ENCODE peak calls at places on chromosomes 11 and 22, in eight cellular contexts. L is sigmoid colon, J is GM12892, I is stomach, U is vagina, V is breast epithelium, G is HCT116, R is prostate gland. A is an unnamed sample.

GRCh38 chr11:128448487-128448886 is 138.9 kb downstream of the ETS1 start:
- DNase-seq in L (no peak), J (no peak), I (peak), U (no peak), V (peak), G (peak), R (no peak), A (no peak)

GRCh38 chr11:96905084-96905641 is 515.4 kb downstream of the JRKL start:
- DNase-seq in L (no peak), J (no peak), I (no peak), U (no peak), V (no peak), G (no peak), R (no peak), A (no peak)

GRCh38 chr11:44899959-44900358 is 50.7 kb downstream of the TP53I11 start:
- DNase-seq in L (no peak), J (no peak), I (no peak), U (no peak), V (no peak), G (peak), R (no peak), A (no peak)

GRCh38 chr22:42074846-42075245 is 798 bp downstream of the PHETA2 start:
- DNase-seq in L (no peak), J (no peak), I (no peak), U (no peak), V (no peak), G (no peak), R (no peak), A (no peak)

GRCh38 chr11:45872513-45873356 is 12.7 kb upstream of the MAPK8IP1 start:
- DNase-seq in L (no peak), J (no peak), I (peak), U (no peak), V (no peak), G (peak), R (peak), A (peak)

GRCh38 chr11:10413268-10413667 is 41.8 kb upstream of the AMPD3 start:
- DNase-seq in L (no peak), J (no peak), I (no peak), U (no peak), V (no peak), G (peak), R (no peak), A (no peak)

GRCh38 chr11:106177311-106177710 is 99.8 kb downstream of the AASDHPPT start:
- DNase-seq in L (no peak), J (no peak), I (no peak), U (no peak), V (no peak), G (no peak), R (no peak), A (no peak)

GRCh38 chr22:32847067-32847491 is 45.6 kb downstream of the TIMP3 start:
- DNase-seq in L (peak), J (no peak), I (no peak), U (no peak), V (peak), G (no peak), R (peak), A (no peak)

GRCh38 chr22:19011075-19011474 is 75.0 kb upstream of the PRODH start:
- DNase-seq in L (no peak), J (no peak), I (no peak), U (no peak), V (no peak), G (no peak), R (no peak), A (no peak)

GRCh38 chr22:30824711-30825110 is 130.0 kb downstream of the OSBP2 start:
- DNase-seq in L (peak), J (no peak), I (no peak), U (peak), V (no peak), G (no peak), R (no peak), A (no peak)

GRCh38 chr11:68963779-68964178 is 17.0 kb downstream of the MRGPRD start:
- DNase-seq in L (peak), J (no peak), I (no peak), U (peak), V (no peak), G (no peak), R (no peak), A (no peak)

GRCh38 chr11:19606856-19607655 is 105.6 kb upstream of the NAV2 start:
- DNase-seq in L (no peak), J (no peak), I (no peak), U (peak), V (no peak), G (no peak), R (no peak), A (no peak)

GRCh38 chr11:118883368-118884071 is at the start of gene CXCR5:
- DNase-seq in L (no peak), J (no peak), I (no peak), U (no peak), V (no peak), G (no peak), R (no peak), A (no peak)

GRCh38 chr22:45884201-45885067 is 92.5 kb downstream of the WNT7B start:
- DNase-seq in L (peak), J (no peak), I (no peak), U (no peak), V (no peak), G (no peak), R (no peak), A (no peak)

GRCh38 chr11:73013021-73013420 is 129.1 kb downstream of the FCHSD2 start:
- DNase-seq in L (no peak), J (no peak), I (no peak), U (no peak), V (no peak), G (no peak), R (no peak), A (no peak)

GRCh38 chr22:25354456-25354855 is 135.0 kb downstream of the CRYBB2 start:
- DNase-seq in L (peak), J (no peak), I (no peak), U (no peak), V (no peak), G (no peak), R (no peak), A (no peak)

GRCh38 chr22:29733362-29734322 is 13.8 kb downstream of the CABP7 start:
- DNase-seq in L (no peak), J (no peak), I (no peak), U (no peak), V (peak), G (no peak), R (peak), A (no peak)

GRCh38 chr11:36583667-36584066 is 10.6 kb upstream of the IFTAP start:
- DNase-seq in L (no peak), J (no peak), I (no peak), U (no peak), V (no peak), G (no peak), R (no peak), A (no peak)

GRCh38 chr11:44621140-44621681 is 55.7 kb downstream of the CD82 start:
- DNase-seq in L (peak), J (peak), I (peak), U (peak), V (peak), G (peak), R (peak), A (peak)

GRCh38 chr22:43150731-43151206 is 590 bp upstream of the TSPO start:
- DNase-seq in L (no peak), J (no peak), I (no peak), U (no peak), V (no peak), G (no peak), R (no peak), A (no peak)

GRCh38 chr11:102517670-102518069 is 12.9 kb downstream of the MMP7 start:
- DNase-seq in L (no peak), J (no peak), I (no peak), U (no peak), V (no peak), G (no peak), R (no peak), A (no peak)

GRCh38 chr11:43765194-43765593 is 84.7 kb downstream of the HSD17B12 start:
- DNase-seq in L (no peak), J (no peak), I (no peak), U (no peak), V (no peak), G (no peak), R (no peak), A (no peak)

GRCh38 chr11:6647282-6647679 is 8.3 kb downstream of the DCHS1 start:
- DNase-seq in L (peak), J (no peak), I (no peak), U (peak), V (no peak), G (no peak), R (no peak), A (no peak)

GRCh38 chr22:21837184-21837979 is 30.1 kb downstream of the MAPK1 start:
- DNase-seq in L (no peak), J (no peak), I (no peak), U (no peak), V (peak), G (peak), R (no peak), A (no peak)

GRCh38 chr11:77127969-77128691 is at the start of gene MYO7A:
- DNase-seq in L (no peak), J (no peak), I (peak), U (no peak), V (no peak), G (no peak), R (no peak), A (no peak)

GRCh38 chr22:36417281-36417686 is 29.5 kb upstream of the MYH9 start:
- DNase-seq in L (no peak), J (no peak), I (peak), U (no peak), V (peak), G (no peak), R (peak), A (no peak)

GRCh38 chr22:40855104-40855959 is 1.1 kb downstream of the ST13 start:
- DNase-seq in L (no peak), J (no peak), I (no peak), U (no peak), V (no peak), G (no peak), R (peak), A (no peak)
- TF ChIP-seq POLR2A in L (no peak), J (no peak), I (no peak), U (no peak), V (no peak), G (no peak), R (no peak), A (no peak)

GRCh38 chr11:47905358-47906059 is 57.4 kb upstream of the NUP160 start:
- DNase-seq in L (no peak), J (no peak), I (no peak), U (no peak), V (no peak), G (no peak), R (no peak), A (no peak)
- TF ChIP-seq POLR2AphosphoS5 in L (no peak), J (no peak), I (no peak), U (no peak), V (no peak), G (no peak), R (no peak), A (no peak)

DNA sequence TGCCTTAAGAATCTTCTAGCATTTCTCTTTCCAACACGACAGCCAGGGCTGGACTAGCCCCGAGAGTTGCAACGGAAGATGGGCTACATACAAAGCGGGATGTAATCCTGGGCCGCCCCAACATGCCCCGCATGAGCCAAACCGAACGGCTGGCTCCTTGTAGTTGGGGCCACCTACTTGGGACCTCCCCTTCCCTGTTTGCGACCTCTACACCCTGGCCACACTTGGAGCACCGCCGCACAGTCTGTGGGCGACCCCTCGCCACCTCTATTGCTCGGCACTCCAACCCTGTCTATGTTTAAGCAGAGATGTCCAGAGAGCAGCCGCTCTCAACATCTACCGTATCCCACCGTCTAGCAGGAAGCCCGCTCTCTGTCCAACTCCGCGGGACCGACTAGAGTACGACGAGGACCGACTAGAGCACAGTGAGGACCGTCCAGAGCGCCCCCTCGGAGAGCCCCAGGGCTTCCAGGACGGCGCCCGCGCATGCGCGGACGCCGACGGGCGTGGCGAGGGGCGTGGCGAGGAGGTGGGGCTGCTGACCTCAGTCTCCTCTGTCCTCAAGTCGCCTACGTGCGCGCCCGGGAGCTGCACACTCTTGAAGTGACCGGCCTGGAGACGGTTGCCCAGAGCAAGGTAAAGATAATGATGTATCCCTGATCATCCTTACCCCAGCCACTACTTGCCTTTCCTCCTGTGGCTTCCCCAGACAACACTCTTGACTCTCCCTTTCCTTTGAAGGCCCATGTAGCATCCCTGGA is 32.3 kb downstream of the NEAT1 start:
- DNase-seq in L (peak), J (peak), I (peak), U (peak), V (peak), G (peak), R (peak), A (peak)
- TF ChIP-seq POLR2A in L (peak), J (peak), I (no peak), U (peak), V (peak), G (peak), R (peak), A (peak)

DNA sequence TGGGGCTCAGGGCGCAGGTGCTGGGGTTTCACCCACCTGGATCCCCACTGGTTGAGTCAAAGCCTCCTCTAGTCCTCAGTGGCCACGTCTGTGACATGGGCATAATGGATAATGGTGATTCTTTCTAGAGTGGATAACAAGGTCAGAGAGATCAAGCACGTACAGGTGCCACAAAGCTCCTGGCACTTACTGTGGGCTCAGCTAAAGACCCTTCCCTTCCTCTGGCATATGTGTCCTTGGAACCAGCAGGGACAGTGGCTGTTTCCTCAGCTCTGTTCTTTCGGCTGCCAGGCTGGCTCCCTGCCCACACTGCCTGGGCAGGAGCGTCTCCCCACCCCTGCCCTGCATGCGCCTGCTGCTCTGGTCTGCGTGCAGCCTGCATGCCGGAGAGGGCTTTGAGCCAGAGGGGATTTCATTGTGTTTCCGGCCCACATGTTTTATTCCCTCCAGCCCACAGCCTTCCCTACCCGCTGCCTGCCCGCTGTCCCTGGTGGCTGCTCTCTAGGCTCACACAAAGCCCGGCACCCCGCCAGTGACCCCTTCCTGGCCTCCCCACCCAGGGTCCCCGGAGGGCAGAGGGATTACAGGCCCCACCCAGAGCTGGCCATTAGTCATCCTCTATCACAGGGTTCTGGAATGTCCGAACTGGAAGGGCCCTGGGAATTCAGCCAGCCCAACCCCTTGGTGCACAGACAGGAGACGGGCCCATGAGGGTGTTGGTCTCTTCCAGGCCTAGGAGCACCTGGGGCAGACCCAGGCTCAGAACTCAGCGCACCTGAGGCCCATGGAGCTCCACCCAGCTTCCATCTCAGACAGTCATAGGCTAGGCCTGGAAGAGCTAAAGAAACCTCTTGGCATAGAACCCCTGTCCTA is 55.3 kb upstream of the GCAT start:
- DNase-seq in L (peak), J (no peak), I (peak), U (no peak), V (peak), G (peak), R (peak), A (no peak)
- TF ChIP-seq POLR2AphosphoS5 in L (peak), J (no peak), I (peak), U (no peak), V (peak), G (peak), R (peak), A (no peak)

GRCh38 chr11:61357894-61358239 is 3.8 kb downstream of the CYB561A3 start:
- DNase-seq in L (no peak), J (no peak), I (no peak), U (no peak), V (no peak), G (no peak), R (no peak), A (no peak)

GRCh38 chr11:61361237-61361636 is 445 bp downstream of the CYB561A3 start:
- DNase-seq in L (no peak), J (no peak), I (no peak), U (no peak), V (no peak), G (no peak), R (no peak), A (no peak)

GRCh38 chr11:61358566-61358965 is 3.1 kb downstream of the CYB561A3 start:
- DNase-seq in L (no peak), J (no peak), I (no peak), U (no peak), V (no peak), G (no peak), R (no peak), A (no peak)

GRCh38 chr11:61357233-61357893 is 4.3 kb downstream of the CYB561A3 start:
- DNase-seq in L (no peak), J (no peak), I (no peak), U (no peak), V (no peak), G (no peak), R (no peak), A (no peak)

GRCh38 chr11:61359541-61359940 is 2.1 kb downstream of the CYB561A3 start:
- DNase-seq in L (no peak), J (no peak), I (no peak), U (no peak), V (no peak), G (no peak), R (no peak), A (no peak)
- TF ChIP-seq POLR2A in L (no peak), J (no peak), I (no peak), U (no peak), V (no peak), G (no peak), R (no peak), A (no peak)

GRCh38 chr11:2376751-2377451 is at the start of gene CD81:
- DNase-seq in L (no peak), J (peak), I (peak), U (no peak), V (no peak), G (no peak), R (no peak), A (peak)
- TF ChIP-seq POLR2AphosphoS5 in L (peak), J (peak), I (peak), U (no peak), V (no peak), G (peak), R (peak), A (peak)

GRCh38 chr22:44182591-44183588 is 2.2 kb downstream of the PARVG start:
- DNase-seq in L (peak), J (no peak), I (peak), U (no peak), V (no peak), G (no peak), R (no peak), A (peak)
- TF ChIP-seq POLR2A in L (no peak), J (peak), I (no peak), U (no peak), V (no peak), G (no peak), R (no peak), A (no peak)

GRCh38 chr11:15969281-15969680 is 387.1 kb downstream of the SOX6 start:
- DNase-seq in L (peak), J (no peak), I (peak), U (no peak), V (no peak), G (no peak), R (peak), A (no peak)
- TF ChIP-seq POLR2AphosphoS5 in L (no peak), J (no peak), I (peak), U (no peak), V (no peak), G (no peak), R (peak), A (no peak)

GRCh38 chr11:47915407-47916137 is 64.8 kb upstream of the PTPRJ start:
- DNase-seq in L (no peak), J (no peak), I (no peak), U (no peak), V (no peak), G (no peak), R (no peak), A (no peak)

GRCh38 chr11:47918370-47918690 is 62.0 kb upstream of the PTPRJ start:
- DNase-seq in L (no peak), J (no peak), I (no peak), U (no peak), V (no peak), G (no peak), R (no peak), A (no peak)

GRCh38 chr11:47918882-47919495 is 61.4 kb upstream of the PTPRJ start:
- DNase-seq in L (no peak), J (no peak), I (no peak), U (no peak), V (no peak), G (no peak), R (no peak), A (no peak)

GRCh38 chr11:47916361-47916841 is 64.0 kb upstream of the PTPRJ start:
- DNase-seq in L (peak), J (no peak), I (peak), U (no peak), V (no peak), G (no peak), R (peak), A (no peak)

GRCh38 chr11:47917643-47918369 is 62.6 kb upstream of the PTPRJ start:
- DNase-seq in L (peak), J (no peak), I (peak), U (peak), V (peak), G (peak), R (peak), A (no peak)
- TF ChIP-seq POLR2A in L (no peak), J (no peak), I (no peak), U (no peak), V (no peak), G (no peak), R (no peak), A (no peak)

DNA sequence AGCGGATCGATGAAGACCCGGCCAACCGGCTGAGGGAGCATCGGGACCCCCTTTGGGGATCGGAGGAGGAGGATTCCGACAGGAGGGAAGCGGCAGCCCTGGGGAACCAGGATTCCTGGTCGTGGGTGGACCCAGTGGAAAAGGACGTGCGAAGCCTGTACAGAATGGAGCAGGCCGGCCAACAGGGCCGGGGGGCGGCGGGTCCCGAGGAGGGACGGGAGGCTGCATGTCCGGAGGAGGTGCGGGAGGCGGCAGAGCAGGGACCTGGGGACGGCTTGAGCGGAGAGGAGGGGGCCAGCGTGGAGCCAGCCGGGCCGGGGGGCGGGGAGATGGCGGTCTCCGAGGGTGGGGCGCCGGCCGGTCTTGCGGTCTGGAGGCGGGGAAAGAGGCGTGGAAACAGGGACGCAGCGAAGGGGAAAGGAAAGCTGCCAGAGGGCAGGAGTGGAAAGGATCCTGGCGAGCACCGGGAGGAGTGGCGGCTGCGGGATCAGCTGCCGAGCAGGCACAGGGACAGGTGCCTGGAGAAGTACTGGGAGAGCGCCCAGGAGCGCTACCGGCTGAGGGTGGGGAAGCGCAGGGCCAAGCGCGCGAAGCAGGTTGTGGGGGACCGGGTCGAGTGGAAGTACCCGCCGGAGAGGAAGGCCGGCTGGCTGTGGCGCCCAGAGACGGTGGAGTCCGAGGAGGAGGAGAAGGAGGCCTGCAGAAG is at the start of gene ANO5:
- DNase-seq in L (peak), J (peak), I (peak), U (no peak), V (peak), G (no peak), R (peak), A (peak)
- TF ChIP-seq POLR2AphosphoS5 in L (peak), J (no peak), I (peak), U (no peak), V (no peak), G (no peak), R (no peak), A (no peak)

A was measured in GM12891.